ENCODE peak calls at places on chromosome 22, in ten cellular contexts. F, J, L, N, U, H, G, Q, S and M are unnamed samples.

GRCh38 chr22:44455151-44455962 is 42.7 kb downstream of the RTL6 start:
- DNase-seq in U (peak), F (no peak), S (no peak), H (no peak), G (no peak), Q (no peak), L (peak), J (no peak), N (peak), M (no peak)

GRCh38 chr22:42928969-42929837 is 72.1 kb upstream of the ARFGAP3 start:
- DNase-seq in J (no peak), L (peak), Q (no peak), S (no peak), N (peak), F (peak), G (no peak), H (no peak), U (no peak), M (peak)

GRCh38 chr22:45212306-45212709 is 28.4 kb downstream of the KIAA0930 start:
- DNase-seq in J (peak), H (peak), N (peak), L (peak), G (no peak), U (peak), F (peak), Q (peak), S (peak), M (no peak)

GRCh38 chr22:45585437-45585755 is 82.7 kb downstream of the FBLN1 start:
- DNase-seq in U (no peak), G (no peak), Q (no peak), F (peak), H (no peak), S (peak), J (no peak), N (no peak), L (no peak), M (no peak)

GRCh38 chr22:42500164-42500835 is 19.3 kb downstream of the RRP7A start:
- DNase-seq in U (peak), S (peak), G (peak), F (peak), L (peak), J (peak), N (peak), H (peak), Q (peak), M (no peak)

GRCh38 chr22:37898441-37899181 is 7.5 kb upstream of the MICALL1 start:
- DNase-seq in Q (no peak), S (no peak), L (no peak), U (peak), G (no peak), H (peak), J (no peak), F (no peak), N (peak), M (no peak)

GRCh38 chr22:27467039-27467438 is 334.5 kb downstream of the MN1 start:
- DNase-seq in Q (no peak), S (no peak), J (no peak), G (no peak), L (no peak), N (no peak), U (no peak), F (no peak), H (no peak), M (no peak)

GRCh38 chr22:42214625-42215415 is 55.6 kb downstream of the TCF20 start:
- DNase-seq in J (no peak), H (no peak), F (no peak), Q (no peak), N (no peak), G (no peak), L (no peak), U (no peak), S (no peak), M (no peak)

GRCh38 chr22:23913306-23913660 is 19.1 kb downstream of the MIF start:
- DNase-seq in Q (no peak), L (no peak), J (no peak), U (no peak), G (no peak), S (no peak), F (no peak), N (no peak), H (no peak), M (no peak)

GRCh38 chr22:27388090-27388600 is 413.4 kb downstream of the MN1 start:
- DNase-seq in F (no peak), U (no peak), J (no peak), S (no peak), H (no peak), N (no peak), L (no peak), Q (no peak), G (no peak), M (peak)

DNA sequence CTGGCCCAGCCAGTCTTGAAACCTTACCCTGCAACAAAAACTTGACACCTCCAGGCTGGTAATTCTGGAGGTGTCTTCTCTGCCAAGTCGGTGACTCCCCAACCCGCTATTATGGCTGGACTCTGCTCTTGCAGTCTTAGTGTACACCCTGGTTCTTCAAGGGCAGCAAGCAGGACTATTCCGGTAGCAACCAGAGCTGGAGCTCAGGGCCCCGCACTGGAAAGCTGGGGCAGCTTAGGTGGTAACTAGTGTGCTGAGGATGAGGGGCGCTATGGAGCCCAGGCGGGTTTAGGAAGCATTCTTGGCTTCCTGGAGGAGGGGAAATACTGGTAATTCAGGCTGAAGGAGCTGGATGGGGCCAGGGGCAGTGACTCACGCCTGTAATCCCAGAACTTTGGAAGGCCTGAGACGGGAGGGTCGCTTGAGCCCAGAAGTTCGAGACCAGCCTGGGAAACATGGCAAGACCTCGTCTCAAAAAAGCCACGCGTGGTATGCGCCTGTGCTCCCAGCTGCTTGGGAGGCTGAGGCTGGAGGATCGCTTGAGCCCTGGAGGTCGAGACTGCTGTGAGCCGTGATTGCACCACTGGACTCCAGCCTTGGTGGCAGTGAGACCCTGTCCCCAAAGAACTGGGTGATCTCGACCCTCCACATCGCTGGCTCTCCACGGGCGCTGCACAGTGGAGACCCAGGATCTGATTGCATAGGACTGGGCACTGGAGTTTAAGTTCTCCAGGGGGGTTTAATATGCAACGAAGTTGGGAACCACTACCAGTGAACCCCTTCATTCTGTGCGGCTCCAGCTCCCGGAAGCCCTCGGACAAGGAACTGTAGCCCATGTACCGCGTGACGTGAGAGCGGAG is 10.6 kb upstream of the AIFM3 start:
- DNase-seq in F (no peak), S (peak), H (no peak), L (peak), U (no peak), N (peak), Q (no peak), J (no peak), G (peak), M (no peak)
- TF ChIP-seq POLR2A in F (no peak), S (no peak), H (no peak), L (peak), U (no peak), N (no peak), Q (no peak), J (no peak), G (no peak), M (no peak)

GRCh38 chr22:39501644-39502108 is 414 bp upstream of the MIEF1 start:
- DNase-seq in U (no peak), Q (no peak), S (no peak), L (no peak), J (no peak), G (no peak), N (no peak), H (no peak), F (no peak), M (no peak)
- TF ChIP-seq POLR2A in U (no peak), Q (no peak), S (no peak), L (no peak), J (no peak), G (no peak), N (no peak), H (no peak), F (no peak), M (no peak)

GRCh38 chr22:46774456-46775363 is 12.3 kb downstream of the TBC1D22A start:
- DNase-seq in N (no peak), Q (no peak), G (no peak), L (peak), F (no peak), U (no peak), J (no peak), S (no peak), H (no peak), M (no peak)
- TF ChIP-seq POLR2A in N (no peak), Q (no peak), G (no peak), L (no peak), F (no peak), U (no peak), J (no peak), S (no peak), H (no peak), M (no peak)

DNA sequence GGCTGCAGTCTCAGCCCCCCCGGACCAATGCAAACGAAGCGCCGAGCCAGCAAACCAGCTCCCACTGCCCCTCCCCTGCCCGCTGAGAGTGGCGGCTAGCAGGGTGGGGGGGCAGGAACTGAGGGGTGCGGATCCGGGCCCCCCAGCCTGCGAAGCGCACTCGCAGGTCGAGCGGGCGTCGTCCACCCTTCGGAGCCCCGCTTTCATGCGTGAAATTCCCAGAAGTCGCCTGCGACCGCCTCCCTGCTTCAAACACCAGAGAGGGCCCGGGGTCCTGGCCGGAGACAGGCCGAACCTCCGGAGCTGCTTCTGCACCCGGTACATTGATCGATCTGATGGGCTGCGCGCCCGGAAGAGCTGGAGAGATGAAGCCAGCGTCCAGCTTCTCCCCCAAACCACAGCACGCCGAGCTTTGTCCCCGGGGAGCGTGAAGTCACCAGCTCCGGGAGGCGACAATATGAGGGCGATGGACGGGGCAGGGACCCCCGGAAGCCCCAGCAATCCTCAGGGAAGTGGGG is 646 bp upstream of the PATZ1 start:
- DNase-seq in G (no peak), H (peak), Q (peak), L (peak), U (peak), S (peak), J (no peak), N (peak), F (peak), M (peak)
- TF ChIP-seq POLR2A in G (no peak), H (no peak), Q (no peak), L (no peak), U (no peak), S (no peak), J (no peak), N (no peak), F (peak), M (peak)

GRCh38 chr22:50459016-50459415 is 15.8 kb downstream of the SBF1 start:
- DNase-seq in H (no peak), L (no peak), F (no peak), G (no peak), S (no peak), J (no peak), N (no peak), U (no peak), Q (no peak), M (no peak)
- TF ChIP-seq POLR2A in H (no peak), L (no peak), F (no peak), G (no peak), S (no peak), J (no peak), N (no peak), U (no peak), Q (no peak), M (no peak)

DNA sequence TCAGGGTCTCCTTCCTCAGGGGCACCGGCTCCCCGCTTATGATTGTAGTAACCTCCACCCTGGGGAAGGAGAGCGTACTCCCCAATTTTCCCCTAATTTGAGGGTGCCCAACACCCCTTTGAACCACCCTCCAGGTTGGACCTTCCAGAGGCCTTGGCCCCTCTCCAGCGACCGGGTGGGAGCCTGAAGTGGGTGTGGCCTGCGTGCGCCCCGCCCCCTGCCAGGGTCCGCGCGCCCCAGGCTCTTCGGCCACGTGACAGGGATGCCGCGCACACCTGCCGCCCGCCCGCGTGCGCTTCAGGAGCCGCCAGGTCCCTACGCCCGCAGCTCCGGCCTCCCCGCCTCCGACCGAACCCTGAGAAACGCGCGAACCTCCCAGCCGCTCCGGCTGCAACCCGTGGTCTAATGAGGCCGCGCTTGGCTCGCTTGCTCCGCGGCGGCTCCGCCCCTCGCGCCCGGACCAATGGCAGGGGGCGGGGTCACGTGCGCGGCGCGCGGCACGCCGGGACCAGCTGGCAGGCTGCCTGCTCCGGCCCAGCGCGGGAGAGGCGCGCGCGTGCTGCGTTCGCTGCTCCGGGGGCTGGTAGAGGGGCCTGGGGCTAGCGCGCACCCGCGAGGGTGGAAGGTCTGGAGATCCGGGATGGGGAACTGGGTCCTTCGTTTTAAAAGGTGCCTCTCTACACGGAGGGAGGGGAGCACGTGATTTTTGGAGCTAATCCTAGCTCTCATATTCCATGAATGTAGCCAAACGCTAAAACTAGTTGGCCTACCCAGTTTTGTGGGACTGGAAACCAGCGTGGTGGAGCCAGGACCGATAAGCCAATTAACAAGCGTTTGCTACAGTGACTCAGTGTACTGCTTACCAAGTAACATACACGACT is at the start of gene FOXRED2:
- DNase-seq in Q (peak), L (peak), J (peak), F (peak), H (peak), U (peak), N (peak), G (no peak), S (peak), M (peak)
- TF ChIP-seq POLR2A in Q (peak), L (peak), J (peak), F (peak), H (peak), U (no peak), N (peak), G (peak), S (peak), M (peak)

DNA sequence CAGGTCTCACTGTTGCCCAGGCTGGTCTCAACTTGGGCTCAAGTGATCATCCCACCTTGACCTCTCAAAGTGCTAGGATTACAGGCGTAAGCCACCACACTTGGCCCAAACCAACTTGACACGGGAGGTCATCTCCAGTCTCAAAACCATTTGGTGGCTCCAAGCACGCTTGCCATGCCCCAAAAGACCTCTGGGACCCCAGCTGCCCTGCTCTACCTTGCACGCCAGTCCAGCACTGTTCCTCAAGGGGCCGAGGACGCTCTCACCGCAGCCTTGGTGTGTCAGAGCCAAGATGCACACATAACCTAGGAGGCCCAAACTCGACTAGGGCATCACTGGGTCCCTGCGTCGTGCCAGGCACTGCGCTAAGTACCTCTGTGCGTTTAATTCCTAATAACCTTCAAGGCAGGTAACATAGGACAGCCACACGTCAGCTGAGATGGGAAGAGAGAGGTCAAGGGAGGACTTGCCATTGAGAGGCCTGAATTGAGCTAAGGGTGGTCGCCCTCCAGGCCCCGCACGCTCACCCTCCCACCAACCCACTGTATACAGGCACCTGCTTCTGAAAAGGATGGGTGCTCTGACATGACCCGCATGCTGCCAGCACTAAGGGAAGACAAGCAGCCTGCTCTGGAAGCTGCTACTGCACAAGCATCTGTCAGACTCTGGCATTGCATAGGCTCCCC is 4.6 kb upstream of the GAS2L1 start:
- DNase-seq in F (no peak), J (no peak), N (no peak), G (no peak), S (no peak), U (no peak), H (no peak), Q (no peak), L (peak), M (peak)
- TF ChIP-seq POLR2A in F (no peak), J (no peak), N (no peak), G (no peak), S (no peak), U (no peak), H (no peak), Q (no peak), L (no peak), M (no peak)

GRCh38 chr22:22763512-22763911 is 119.1 kb downstream of the GGTLC2 start:
- DNase-seq in J (no peak), S (no peak), N (no peak), U (no peak), G (no peak), H (no peak), Q (no peak), L (no peak), F (no peak), M (no peak)

GRCh38 chr22:22767876-22768602 is 119.6 kb upstream of the IGLL5 start:
- DNase-seq in H (no peak), J (no peak), F (no peak), N (peak), G (no peak), L (no peak), S (no peak), U (no peak), Q (no peak), M (no peak)

GRCh38 chr22:22761963-22762772 is 117.8 kb downstream of the GGTLC2 start:
- DNase-seq in U (no peak), N (no peak), H (no peak), G (no peak), J (no peak), S (no peak), L (no peak), Q (no peak), F (no peak), M (no peak)

GRCh38 chr22:22761606-22761962 is 117.2 kb downstream of the GGTLC2 start:
- DNase-seq in J (no peak), U (no peak), H (no peak), S (no peak), F (no peak), G (no peak), Q (no peak), L (no peak), N (no peak), M (no peak)

GRCh38 chr22:22764085-22764484 is 119.7 kb downstream of the GGTLC2 start:
- DNase-seq in U (no peak), Q (no peak), L (no peak), J (no peak), H (no peak), F (no peak), S (no peak), N (no peak), G (no peak), M (no peak)
- TF ChIP-seq POLR2A in U (no peak), Q (no peak), L (no peak), J (no peak), H (no peak), F (no peak), S (no peak), N (no peak), G (no peak), M (no peak)

GRCh38 chr22:19962909-19963806 is 21.5 kb upstream of the TXNRD2 start:
- DNase-seq in F (no peak), N (peak), H (no peak), Q (no peak), S (peak), U (peak), J (no peak), G (peak), L (peak), M (peak)
- TF ChIP-seq POLR2A in F (no peak), N (peak), H (no peak), Q (no peak), S (no peak), U (no peak), J (no peak), G (no peak), L (peak), M (no peak)

GRCh38 chr22:48396785-48397530 is 1430.7 kb downstream of the BRD1 start:
- DNase-seq in N (no peak), S (no peak), F (no peak), L (peak), H (no peak), J (no peak), Q (no peak), U (no peak), G (no peak), M (no peak)
- TF ChIP-seq POLR2A in N (no peak), S (no peak), F (no peak), L (no peak), H (no peak), J (no peak), Q (no peak), U (no peak), G (no peak), M (no peak)